ENCODE peak calls at places on chromosome 1, in seven cellular contexts. X is AG08396; J is activated CD4-positive, CD25-positive, alpha-beta regulatory T cell; G is stimulated activated CD4-positive, alpha-beta T cell treated with anti-CD3 and anti-CD28 coated beads, Interleukin-15, amount 100 ng/mL, for 24 hours; N is SHP77 treated with DMSO at 0.1 percent for 48 hours; D is NCI-H460; C is tibial artery. A is an unnamed sample.

GRCh38 chr1:210441028-210441427 is 112.3 kb downstream of the HHAT start:
- DNase-seq in X (no peak), J (no peak), G (no peak), N (no peak), D (no peak), C (no peak), A (no peak)

GRCh38 chr1:239811211-239811902 is 280.3 kb upstream of the FMN2 start:
- DNase-seq in X (no peak), J (no peak), G (peak; percentile 34), N (no peak), D (no peak), C (no peak), A (no peak)

GRCh38 chr1:197210426-197210825 is 57.6 kb upstream of the CRB1 start:
- DNase-seq in X (no peak), J (no peak), G (no peak), N (no peak), D (no peak), C (no peak), A (peak; percentile 18)

GRCh38 chr1:245948786-245949185 is 558.3 kb downstream of the SMYD3 start:
- DNase-seq in X (no peak), J (no peak), G (no peak), N (no peak), D (no peak), C (no peak), A (no peak)

GRCh38 chr1:166839600-166840308 is 479 bp downstream of the POGK start:
- DNase-seq in X (peak; percentile 67), J (peak; percentile 32), G (peak; percentile 72), N (peak; percentile 45), D (peak; percentile 42), C (peak; percentile 74), A (peak; percentile 30)

GRCh38 chr1:157496121-157496526 is 56.2 kb downstream of the FCRL5 start:
- DNase-seq in X (peak; percentile 39), J (no peak), G (peak; percentile 36), N (peak; percentile 42), D (peak; percentile 54), C (no peak), A (peak; percentile 23)

GRCh38 chr1:115496904-115497527 is 144.8 kb upstream of the VANGL1 start:
- DNase-seq in X (peak; percentile 39), J (no peak), G (no peak), N (no peak), D (no peak), C (no peak), A (peak; percentile 67)

GRCh38 chr1:203526572-203526971 is 32.6 kb downstream of the OPTC start:
- DNase-seq in X (no peak), J (no peak), G (no peak), N (no peak), D (no peak), C (no peak), A (no peak)

GRCh38 chr1:18282851-18283600 is 175.4 kb downstream of the IGSF21 start:
- DNase-seq in X (no peak), J (no peak), G (no peak), N (no peak), D (no peak), C (no peak), A (no peak)

GRCh38 chr1:65769621-65770020 is 23.1 kb upstream of the PDE4B start:
- DNase-seq in X (no peak), J (no peak), G (no peak), N (no peak), D (no peak), C (no peak), A (peak; percentile 52)

GRCh38 chr1:3996846-3997705 is 97.0 kb upstream of the C1orf174 start:
- DNase-seq in X (no peak), J (no peak), G (no peak), N (no peak), D (no peak), C (peak; percentile 37), A (no peak)

GRCh38 chr1:180114546-180114945 is 40.1 kb upstream of the QSOX1 start:
- DNase-seq in X (no peak), J (no peak), G (no peak), N (no peak), D (no peak), C (no peak), A (no peak)

GRCh38 chr1:203768158-203768725 is 3.3 kb downstream of the LAX1 start:
- DNase-seq in X (no peak), J (no peak), G (peak; percentile 19), N (no peak), D (no peak), C (no peak), A (no peak)

GRCh38 chr1:29577512-29577911 is 341.2 kb downstream of the PTPRU start:
- DNase-seq in X (no peak), J (no peak), G (no peak), N (no peak), D (no peak), C (no peak), A (no peak)

GRCh38 chr1:3001471-3002348 is 19.6 kb upstream of the ACTRT2 start:
- DNase-seq in X (no peak), J (no peak), G (no peak), N (no peak), D (no peak), C (peak; percentile 61), A (no peak)

GRCh38 chr1:220905650-220906560 is 26.7 kb downstream of the HLX start:
- DNase-seq in X (no peak), J (no peak), G (no peak), N (no peak), D (no peak), C (no peak), A (no peak)

GRCh38 chr1:115091582-115091981 is 2.3 kb upstream of the TSPAN2 start:
- DNase-seq in X (no peak), J (no peak), G (no peak), N (no peak), D (no peak), C (no peak), A (no peak)

GRCh38 chr1:222234351-222234750 is 313.6 kb downstream of the HHIPL2 start:
- DNase-seq in X (no peak), J (no peak), G (no peak), N (no peak), D (no peak), C (no peak), A (no peak)

GRCh38 chr1:13808729-13809131 is 108.7 kb downstream of the PRDM2 start:
- DNase-seq in X (no peak), J (no peak), G (no peak), N (peak; percentile 4), D (no peak), C (peak; percentile 61), A (peak; percentile 70)

GRCh38 chr1:2411801-2412394 is 466 bp downstream of the PEX10 start:
- DNase-seq in X (peak; percentile 61), J (no peak), G (no peak), N (no peak), D (no peak), C (no peak), A (no peak)

GRCh38 chr1:100010804-100011203 is 41.0 kb downstream of the SLC35A3 start:
- DNase-seq in X (no peak), J (no peak), G (no peak), N (no peak), D (no peak), C (no peak), A (no peak)

GRCh38 chr1:173988068-173988467 is 34.1 kb downstream of the RC3H1 start:
- DNase-seq in X (no peak), J (no peak), G (no peak), N (no peak), D (no peak), C (no peak), A (no peak)

GRCh38 chr1:55472784-55473183 is 257.6 kb upstream of the USP24 start:
- DNase-seq in X (peak; percentile 24), J (no peak), G (no peak), N (no peak), D (no peak), C (no peak), A (no peak)

GRCh38 chr1:208132287-208132882 is 111.8 kb downstream of the PLXNA2 start:
- DNase-seq in X (peak; percentile 86), J (no peak), G (peak; percentile 76), N (peak; percentile 47), D (peak; percentile 78), C (peak; percentile 83), A (peak; percentile 61)

GRCh38 chr1:22712502-22713271 is 2.0 kb downstream of the EPHB2 start:
- DNase-seq in X (peak; percentile 44), J (no peak), G (peak; percentile 55), N (no peak), D (no peak), C (no peak), A (no peak)

GRCh38 chr1:203669739-203670138 is 43.1 kb downstream of the ATP2B4 start:
- DNase-seq in X (peak; percentile 32), J (no peak), G (no peak), N (no peak), D (no peak), C (no peak), A (peak; percentile 82)

GRCh38 chr1:17161137-17161700 is 42.0 kb upstream of the PADI2 start:
- DNase-seq in X (no peak), J (no peak), G (no peak), N (no peak), D (no peak), C (no peak), A (no peak)

GRCh38 chr1:152757747-152758146 is at the start of gene KPRP:
- DNase-seq in X (no peak), J (no peak), G (no peak), N (no peak), D (no peak), C (no peak), A (no peak)

GRCh38 chr1:204813522-204813921 is 57.1 kb upstream of the NFASC start:
- DNase-seq in X (no peak), J (no peak), G (no peak), N (no peak), D (no peak), C (no peak), A (no peak)

GRCh38 chr1:47224676-47225399 is 7.2 kb downstream of the TAL1 start:
- DNase-seq in X (no peak), J (no peak), G (no peak), N (no peak), D (no peak), C (no peak), A (no peak)

GRCh38 chr1:38082678-38083317 is 36.2 kb upstream of the POU3F1 start:
- DNase-seq in X (no peak), J (no peak), G (no peak), N (no peak), D (no peak), C (no peak), A (no peak)

GRCh38 chr1:29696656-29697390 is 460.5 kb downstream of the PTPRU start:
- DNase-seq in X (no peak), J (no peak), G (no peak), N (no peak), D (no peak), C (no peak), A (no peak)

GRCh38 chr1:67479146-67479891 is 49.1 kb upstream of the SERBP1 start:
- DNase-seq in X (no peak), J (no peak), G (peak; percentile 36), N (no peak), D (no peak), C (peak; percentile 72), A (no peak)

A was measured in foreskin fibroblast.